ENCODE peak calls at places on chromosomes 6 and 20, in six cellular contexts. One of them, this sample, is unnamed.

GRCh38 chr6:149846321-149846720 is 17.8 kb downstream of the LRP11 start:
- DNase-seq in SK-N-SH: no peak
- DNase-seq in A549: peak; percentile 39
- DNase-seq in HepG2: no peak
- DNase-seq in IMR-90: peak; percentile 95
- DNase-seq in K562: peak; percentile 29
- DNase-seq in this sample: no peak

GRCh38 chr6:111210074-111210729 is 122.9 kb downstream of the SLC16A10 start:
- DNase-seq in SK-N-SH: peak; percentile 61
- DNase-seq in A549: peak; percentile 51
- DNase-seq in HepG2: peak; percentile 60
- DNase-seq in IMR-90: peak; percentile 57
- DNase-seq in K562: peak; percentile 27
- DNase-seq in this sample: peak; percentile 30

GRCh38 chr6:150937126-150937906 is 71.8 kb downstream of the MTHFD1L start:
- DNase-seq in SK-N-SH: no peak
- DNase-seq in A549: no peak
- DNase-seq in HepG2: no peak
- DNase-seq in IMR-90: no peak
- DNase-seq in K562: no peak
- DNase-seq in this sample: no peak

GRCh38 chr6:43770417-43771209 is 602 bp downstream of the VEGFA start:
- DNase-seq in SK-N-SH: peak; percentile 81
- DNase-seq in A549: peak; percentile 67
- DNase-seq in HepG2: peak; percentile 45
- DNase-seq in IMR-90: peak; percentile 69
- DNase-seq in K562: peak; percentile 88
- DNase-seq in this sample: no peak

GRCh38 chr20:50813801-50814200 is 18.9 kb downstream of the BCAS4 start:
- DNase-seq in SK-N-SH: no peak
- DNase-seq in A549: no peak
- DNase-seq in HepG2: no peak
- DNase-seq in IMR-90: no peak
- DNase-seq in K562: no peak
- DNase-seq in this sample: no peak

GRCh38 chr6:105821027-105821426 is 265.1 kb upstream of the PRDM1 start:
- DNase-seq in SK-N-SH: no peak
- DNase-seq in A549: no peak
- DNase-seq in HepG2: no peak
- DNase-seq in IMR-90: no peak
- DNase-seq in K562: no peak
- DNase-seq in this sample: no peak

GRCh38 chr6:150208606-150209352 is 65.9 kb downstream of the PPP1R14C start:
- DNase-seq in SK-N-SH: no peak
- DNase-seq in A549: no peak
- DNase-seq in HepG2: no peak
- DNase-seq in IMR-90: no peak
- DNase-seq in K562: no peak
- DNase-seq in this sample: no peak

GRCh38 chr6:109864050-109864449 is 114.1 kb upstream of the GPR6 start:
- DNase-seq in SK-N-SH: no peak
- DNase-seq in A549: no peak
- DNase-seq in HepG2: no peak
- DNase-seq in IMR-90: no peak
- DNase-seq in K562: no peak
- DNase-seq in this sample: no peak

GRCh38 chr6:28580484-28580883 is 54.8 kb downstream of the GPX5 start:
- DNase-seq in SK-N-SH: no peak
- DNase-seq in A549: no peak
- DNase-seq in HepG2: no peak
- DNase-seq in IMR-90: no peak
- DNase-seq in K562: no peak
- DNase-seq in this sample: no peak

GRCh38 chr20:1702288-1702687 is 44.7 kb upstream of the SIRPG start:
- DNase-seq in SK-N-SH: no peak
- DNase-seq in A549: no peak
- DNase-seq in HepG2: no peak
- DNase-seq in IMR-90: no peak
- DNase-seq in K562: no peak
- DNase-seq in this sample: no peak

GRCh38 chr6:1701668-1702353 is 92.1 kb downstream of the FOXC1 start:
- DNase-seq in SK-N-SH: no peak
- DNase-seq in A549: no peak
- DNase-seq in HepG2: no peak
- DNase-seq in IMR-90: peak; percentile 95
- DNase-seq in K562: no peak
- DNase-seq in this sample: no peak

GRCh38 chr6:111709615-111710398 is 104.1 kb upstream of the TRAF3IP2 start:
- DNase-seq in SK-N-SH: peak; percentile 78
- DNase-seq in A549: peak; percentile 48
- DNase-seq in HepG2: peak; percentile 68
- DNase-seq in IMR-90: peak; percentile 76
- DNase-seq in K562: peak; percentile 86
- DNase-seq in this sample: peak; percentile 33

GRCh38 chr20:55580475-55580874 is 424.8 kb downstream of the CBLN4 start:
- DNase-seq in SK-N-SH: no peak
- DNase-seq in A549: no peak
- DNase-seq in HepG2: no peak
- DNase-seq in IMR-90: no peak
- DNase-seq in K562: no peak
- DNase-seq in this sample: no peak

GRCh38 chr20:58023346-58023745 is 205.1 kb downstream of the ANKRD60 start:
- DNase-seq in SK-N-SH: no peak
- DNase-seq in A549: no peak
- DNase-seq in HepG2: no peak
- DNase-seq in IMR-90: no peak
- DNase-seq in K562: no peak
- DNase-seq in this sample: no peak

GRCh38 chr6:15791401-15792137 is 128.7 kb upstream of the DTNBP1 start:
- DNase-seq in SK-N-SH: no peak
- DNase-seq in A549: no peak
- DNase-seq in HepG2: peak; percentile 46
- DNase-seq in IMR-90: no peak
- DNase-seq in K562: no peak
- DNase-seq in this sample: no peak

GRCh38 chr20:58141971-58142842 is 86.2 kb downstream of the ANKRD60 start:
- DNase-seq in SK-N-SH: no peak
- DNase-seq in A549: no peak
- DNase-seq in HepG2: no peak
- DNase-seq in IMR-90: no peak
- DNase-seq in K562: no peak
- DNase-seq in this sample: no peak

GRCh38 chr6:154474636-154475428 is 35.7 kb downstream of the CNKSR3 start:
- DNase-seq in SK-N-SH: no peak
- DNase-seq in A549: peak; percentile 24
- DNase-seq in HepG2: no peak
- DNase-seq in IMR-90: peak; percentile 84
- DNase-seq in K562: no peak
- DNase-seq in this sample: no peak

GRCh38 chr20:38726849-38727601 is 2.7 kb downstream of the SLC32A1 start:
- DNase-seq in SK-N-SH: peak; percentile 90
- DNase-seq in A549: no peak
- DNase-seq in HepG2: peak; percentile 61
- DNase-seq in IMR-90: no peak
- DNase-seq in K562: peak; percentile 73
- DNase-seq in this sample: no peak

GRCh38 chr20:53984781-53985518 is 85.4 kb downstream of the BCAS1 start:
- DNase-seq in SK-N-SH: no peak
- DNase-seq in A549: no peak
- DNase-seq in HepG2: no peak
- DNase-seq in IMR-90: no peak
- DNase-seq in K562: no peak
- DNase-seq in this sample: no peak

GRCh38 chr20:25277051-25277801 is 29.3 kb downstream of the PYGB start:
- DNase-seq in SK-N-SH: no peak
- DNase-seq in A549: no peak
- DNase-seq in HepG2: no peak
- DNase-seq in IMR-90: no peak
- DNase-seq in K562: no peak
- DNase-seq in this sample: no peak

GRCh38 chr6:130046711-130047439 is 28.5 kb downstream of the L3MBTL3 start:
- DNase-seq in SK-N-SH: no peak
- DNase-seq in A549: no peak
- DNase-seq in HepG2: no peak
- DNase-seq in IMR-90: peak; percentile 67
- DNase-seq in K562: no peak
- DNase-seq in this sample: no peak

GRCh38 chr6:14031516-14031915 is 86.1 kb upstream of the CD83 start:
- DNase-seq in SK-N-SH: no peak
- DNase-seq in A549: no peak
- DNase-seq in HepG2: no peak
- DNase-seq in IMR-90: peak; percentile 36
- DNase-seq in K562: no peak
- DNase-seq in this sample: no peak
- TF ChIP-seq SMC3 in SK-N-SH: no peak
- TF ChIP-seq SMC3 in A549: no peak
- TF ChIP-seq SMC3 in HepG2: no peak
- TF ChIP-seq SMC3 in IMR-90: no peak
- TF ChIP-seq SMC3 in K562: no peak
- TF ChIP-seq SMC3 in this sample: no peak

GRCh38 chr20:15071010-15071808 is 733.8 kb upstream of the FLRT3 start:
- DNase-seq in SK-N-SH: no peak
- DNase-seq in A549: no peak
- DNase-seq in HepG2: no peak
- DNase-seq in IMR-90: no peak
- DNase-seq in K562: no peak
- DNase-seq in this sample: no peak

GRCh38 chr20:15065794-15066193 is 728.4 kb upstream of the FLRT3 start:
- DNase-seq in SK-N-SH: no peak
- DNase-seq in A549: no peak
- DNase-seq in HepG2: no peak
- DNase-seq in IMR-90: no peak
- DNase-seq in K562: no peak
- DNase-seq in this sample: no peak

GRCh38 chr20:15068486-15068885 is 731.1 kb upstream of the FLRT3 start:
- DNase-seq in SK-N-SH: no peak
- DNase-seq in A549: no peak
- DNase-seq in HepG2: no peak
- DNase-seq in IMR-90: no peak
- DNase-seq in K562: no peak
- DNase-seq in this sample: no peak

DNA sequence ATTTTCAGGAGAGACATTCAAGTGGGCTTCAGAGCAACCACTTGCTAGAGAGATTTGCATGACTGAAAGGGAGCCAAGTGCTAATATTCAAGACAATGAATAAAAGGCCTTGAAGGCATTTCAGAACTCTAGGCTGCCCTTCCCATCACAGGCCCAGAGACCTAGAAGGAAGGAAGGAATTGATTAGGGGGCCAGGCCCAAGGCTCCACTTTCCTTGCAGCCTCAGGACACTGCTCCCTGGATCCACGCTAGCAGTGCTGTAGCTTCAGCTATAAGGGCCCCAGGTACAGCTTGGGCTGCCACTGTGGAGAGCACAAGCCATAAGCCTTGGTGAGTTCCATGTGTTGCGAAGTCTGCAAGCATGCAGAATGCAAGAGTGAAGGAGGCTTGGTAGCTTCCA is 731.9 kb upstream of the FLRT3 start:
- DNase-seq in SK-N-SH: no peak
- DNase-seq in A549: no peak
- DNase-seq in HepG2: no peak
- DNase-seq in IMR-90: no peak
- DNase-seq in K562: no peak
- DNase-seq in this sample: no peak
- TF ChIP-seq SMC3 in SK-N-SH: no peak
- TF ChIP-seq SMC3 in A549: no peak
- TF ChIP-seq SMC3 in HepG2: no peak
- TF ChIP-seq SMC3 in IMR-90: no peak
- TF ChIP-seq SMC3 in K562: no peak
- TF ChIP-seq SMC3 in this sample: no peak

GRCh38 chr6:170456886-170457698 is 96.0 kb downstream of the PSMB1 start:
- DNase-seq in SK-N-SH: no peak
- DNase-seq in A549: no peak
- DNase-seq in HepG2: no peak
- DNase-seq in IMR-90: no peak
- DNase-seq in K562: no peak
- DNase-seq in this sample: no peak

GRCh38 chr6:170455335-170455979 is 97.7 kb downstream of the PSMB1 start:
- DNase-seq in SK-N-SH: no peak
- DNase-seq in A549: no peak
- DNase-seq in HepG2: no peak
- DNase-seq in IMR-90: no peak
- DNase-seq in K562: no peak
- DNase-seq in this sample: no peak

GRCh38 chr6:170453586-170454511 is 99.3 kb downstream of the PSMB1 start:
- DNase-seq in SK-N-SH: no peak
- DNase-seq in A549: no peak
- DNase-seq in HepG2: no peak
- DNase-seq in IMR-90: no peak
- DNase-seq in K562: no peak
- DNase-seq in this sample: no peak

GRCh38 chr6:170454512-170455285 is 98.4 kb downstream of the PSMB1 start:
- DNase-seq in SK-N-SH: peak; percentile 62
- DNase-seq in A549: no peak
- DNase-seq in HepG2: no peak
- DNase-seq in IMR-90: no peak
- DNase-seq in K562: no peak
- DNase-seq in this sample: no peak

DNA sequence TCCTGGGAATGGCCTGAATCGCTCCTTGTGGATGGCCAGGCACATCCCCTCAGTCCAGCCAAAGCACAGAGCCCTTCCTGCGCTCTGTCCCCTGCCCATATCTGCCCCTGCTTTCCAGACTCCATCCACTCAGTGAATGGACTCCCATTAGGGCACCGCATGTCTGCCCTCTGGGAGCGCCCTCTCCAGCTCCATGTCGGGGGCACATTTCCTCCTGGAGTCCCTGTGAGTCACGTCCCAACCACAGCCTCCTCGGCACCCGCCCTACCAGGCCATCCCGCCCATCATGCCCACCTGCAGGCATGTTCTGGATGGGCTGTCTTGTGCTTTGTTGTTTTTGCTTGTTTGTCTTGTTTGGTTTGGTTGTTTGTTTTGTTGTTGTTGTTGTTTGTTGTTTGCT is 96.8 kb downstream of the PSMB1 start:
- DNase-seq in SK-N-SH: no peak
- DNase-seq in A549: no peak
- DNase-seq in HepG2: no peak
- DNase-seq in IMR-90: no peak
- DNase-seq in K562: no peak
- DNase-seq in this sample: no peak
- TF ChIP-seq SMC3 in SK-N-SH: no peak
- TF ChIP-seq SMC3 in A549: no peak
- TF ChIP-seq SMC3 in HepG2: no peak
- TF ChIP-seq SMC3 in IMR-90: no peak
- TF ChIP-seq SMC3 in K562: no peak
- TF ChIP-seq SMC3 in this sample: no peak

GRCh38 chr6:125899726-125900182 is 56.8 kb upstream of the HINT3 start:
- DNase-seq in SK-N-SH: no peak
- DNase-seq in A549: peak; percentile 86
- DNase-seq in HepG2: peak; percentile 86
- DNase-seq in IMR-90: no peak
- DNase-seq in K562: no peak
- DNase-seq in this sample: no peak

GRCh38 chr6:125910518-125910917 is 46.1 kb upstream of the HINT3 start:
- DNase-seq in SK-N-SH: no peak
- DNase-seq in A549: no peak
- DNase-seq in HepG2: no peak
- DNase-seq in IMR-90: peak; percentile 76
- DNase-seq in K562: no peak
- DNase-seq in this sample: peak; percentile 68

GRCh38 chr6:125906158-125906998 is 50.2 kb upstream of the HINT3 start:
- DNase-seq in SK-N-SH: peak; percentile 29
- DNase-seq in A549: no peak
- DNase-seq in HepG2: peak; percentile 58
- DNase-seq in IMR-90: peak; percentile 27
- DNase-seq in K562: peak; percentile 80
- DNase-seq in this sample: no peak

GRCh38 chr6:125904871-125905270 is 51.7 kb upstream of the HINT3 start:
- DNase-seq in SK-N-SH: no peak
- DNase-seq in A549: no peak
- DNase-seq in HepG2: no peak
- DNase-seq in IMR-90: peak; percentile 78
- DNase-seq in K562: no peak
- DNase-seq in this sample: peak; percentile 50
- TF ChIP-seq SMC3 in SK-N-SH: no peak
- TF ChIP-seq SMC3 in A549: no peak
- TF ChIP-seq SMC3 in HepG2: no peak
- TF ChIP-seq SMC3 in IMR-90: no peak
- TF ChIP-seq SMC3 in K562: no peak
- TF ChIP-seq SMC3 in this sample: no peak